ENCODE peak calls at places on chromosomes 7 and 10, in ten cellular contexts. S is left lung, L is AG04450, X is brain microvascular endothelial cell, Y is suprapubic skin, G is gastrocnemius medialis, O is pancreas, B is Caco-2, Z is upper lobe of left lung, E is GM06990. J is an unnamed sample.
A peak's percentile ranks its signal among the peaks of the same experiment; 100 is the strongest.

GRCh38 chr7:70634610-70635068 is 497.3 kb upstream of the GALNT17 start:
- DNase-seq in S (no peak), E (no peak), Z (no peak), G (no peak), X (peak; percentile 87), B (no peak), Y (no peak), L (peak; percentile 83), O (no peak), J (peak; percentile 30)

GRCh38 chr10:113820507-113820906 is 33.4 kb downstream of the DCLRE1A start:
- DNase-seq in B (peak; percentile 37), O (no peak), Y (no peak), G (no peak), S (no peak), L (no peak), E (no peak), Z (no peak), X (no peak), J (no peak)

GRCh38 chr7:18508441-18509427 is 13.2 kb downstream of the HDAC9 start:
- DNase-seq in B (no peak), Z (no peak), L (peak; percentile 79), E (no peak), O (no peak), X (peak; percentile 93), S (no peak), Y (no peak), G (peak; percentile 12), J (peak; percentile 98)

GRCh38 chr7:16989883-16990413 is 108.2 kb upstream of the AGR3 start:
- DNase-seq in S (no peak), O (peak; percentile 74), B (peak; percentile 72), Z (no peak), E (no peak), X (peak; percentile 62), G (peak; percentile 34), L (peak; percentile 61), Y (peak; percentile 90), J (peak; percentile 97)

GRCh38 chr10:99520040-99520803 is 12.5 kb upstream of the NKX2-3 start:
- DNase-seq in L (no peak), S (no peak), X (no peak), E (no peak), Z (peak; percentile 73), B (peak; percentile 52), O (no peak), G (no peak), Y (no peak), J (no peak)

GRCh38 chr10:74681917-74682627 is 144.3 kb upstream of the KAT6B start:
- DNase-seq in Z (no peak), O (no peak), G (no peak), Y (no peak), B (no peak), L (no peak), X (no peak), S (no peak), E (no peak), J (no peak)

GRCh38 chr10:42367532-42368230 is 270.7 kb downstream of the ZNF33B start:
- DNase-seq in Z (peak; percentile 77), X (peak; percentile 88), G (peak; percentile 54), L (peak; percentile 41), O (peak; percentile 94), Y (peak; percentile 71), S (peak; percentile 78), E (no peak), B (no peak), J (peak; percentile 51)

GRCh38 chr10:113735913-113736312 is 15.6 kb upstream of the PLEKHS1 start:
- DNase-seq in Y (no peak), Z (no peak), S (no peak), X (no peak), E (no peak), G (no peak), B (peak; percentile 61), O (no peak), L (no peak), J (peak; percentile 32)

GRCh38 chr10:31318382-31318853 is 598 bp upstream of the ZEB1 start:
- DNase-seq in B (peak; percentile 36), L (no peak), E (peak; percentile 85), Y (peak; percentile 78), Z (peak; percentile 91), X (peak; percentile 46), O (peak; percentile 67), S (peak; percentile 87), G (peak; percentile 78), J (peak; percentile 77)

GRCh38 chr10:125337510-125337909 is 177.1 kb upstream of the CTBP2 start:
- DNase-seq in S (no peak), B (no peak), O (no peak), Z (no peak), E (no peak), Y (no peak), L (no peak), G (no peak), X (no peak), J (no peak)

GRCh38 chr10:5575482-5576153 is 50.9 kb downstream of the CALML3 start:
- DNase-seq in Y (peak; percentile 62), Z (peak; percentile 82), B (no peak), S (no peak), G (no peak), L (peak; percentile 33), O (no peak), E (no peak), X (no peak), J (no peak)

GRCh38 chr10:14244147-14244546 is 86.6 kb downstream of the FRMD4A start:
- DNase-seq in B (peak; percentile 52), Y (no peak), E (no peak), X (no peak), L (no peak), Z (no peak), O (no peak), S (no peak), G (no peak), J (no peak)

GRCh38 chr10:126187399-126187798 is 200.9 kb downstream of the ADAM12 start:
- DNase-seq in S (no peak), G (no peak), Y (no peak), L (no peak), X (no peak), Z (no peak), B (no peak), E (no peak), O (no peak), J (no peak)

GRCh38 chr7:152336754-152337368 is 98.9 kb downstream of the KMT2C start:
- DNase-seq in E (no peak), S (no peak), G (no peak), X (peak; percentile 52), O (no peak), B (peak; percentile 50), L (no peak), Y (no peak), Z (no peak), J (peak; percentile 49)

GRCh38 chr10:123583639-123584418 is 82.3 kb upstream of the GPR26 start:
- DNase-seq in Z (peak; percentile 89), G (peak; percentile 69), O (peak; percentile 79), X (peak; percentile 64), L (no peak), B (peak; percentile 67), Y (peak; percentile 84), E (peak; percentile 34), S (peak; percentile 89), J (peak; percentile 50)

GRCh38 chr7:21429786-21430574 is 2.1 kb downstream of the SP4 start:
- DNase-seq in G (no peak), E (no peak), Z (no peak), Y (no peak), X (no peak), S (no peak), L (no peak), B (no peak), O (peak; percentile 25), J (no peak)
- H3K4me3 ChIP-seq in G (no peak overlapping the region), E (peak overlapping the region; percentile 49), Z (no peak overlapping the region), Y (no peak overlapping the region), X (no peak overlapping the region), S (no peak overlapping the region), L (no peak overlapping the region), B (no peak overlapping the region), O (no peak overlapping the region), J (no peak overlapping the region)

DNA sequence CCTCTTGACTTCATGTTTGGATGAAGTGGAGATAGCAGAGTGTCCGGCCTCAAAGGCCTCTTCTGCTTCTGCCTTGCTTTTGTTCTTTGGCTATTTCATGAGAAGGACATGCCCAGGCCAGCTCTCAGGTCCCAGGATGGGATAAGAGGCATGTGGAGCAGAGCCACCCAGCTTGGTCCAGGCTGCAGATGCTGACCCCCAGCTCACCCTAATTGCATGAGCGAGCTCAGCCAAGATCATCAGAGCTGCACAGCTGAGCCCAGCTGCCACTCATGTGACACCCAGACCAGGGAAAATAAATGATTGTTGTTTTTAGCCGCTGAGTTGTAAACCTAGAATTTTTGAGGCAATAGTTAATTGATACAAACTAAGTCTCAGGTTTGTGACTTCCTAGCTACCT is 230.0 kb downstream of the PHF14 start:
- DNase-seq in Y (no peak), Z (no peak), E (no peak), G (no peak), O (no peak), S (no peak), L (no peak), X (no peak), B (no peak), J (no peak)
- TF ChIP-seq CTCF in Y (no peak), Z (no peak), E (no peak), G (no peak), O (no peak), S (no peak), L (no peak), X (no peak), B (no peak), J (no peak)

GRCh38 chr7:26859720-26860119 is 4.7 kb downstream of the SKAP2 start:
- DNase-seq in G (no peak), S (no peak), X (no peak), O (no peak), B (no peak), E (no peak), Y (no peak), Z (no peak), L (no peak), J (no peak)

GRCh38 chr7:26858229-26858568 is 6.2 kb downstream of the SKAP2 start:
- DNase-seq in Y (no peak), E (no peak), G (no peak), B (no peak), S (no peak), Z (no peak), L (no peak), X (no peak), O (no peak), J (no peak)

GRCh38 chr7:26857534-26858228 is 6.7 kb downstream of the SKAP2 start:
- DNase-seq in X (no peak), G (no peak), Y (no peak), E (peak; percentile 9), S (peak; percentile 74), B (no peak), Z (peak; percentile 24), O (no peak), L (peak; percentile 34), J (no peak)

GRCh38 chr7:26857170-26857533 is 7.2 kb downstream of the SKAP2 start:
- DNase-seq in B (no peak), Y (no peak), S (no peak), X (no peak), E (no peak), O (no peak), Z (peak; percentile 20), G (no peak), L (no peak), J (no peak)

GRCh38 chr7:26858735-26859134 is 5.7 kb downstream of the SKAP2 start:
- DNase-seq in B (no peak), E (no peak), S (no peak), L (no peak), Z (no peak), G (no peak), O (no peak), Y (no peak), X (no peak), J (no peak)
- H3K27me3 ChIP-seq in B (no peaks in the 10 kb centered on the region), E (no peaks in the 10 kb centered on the region), S (peaks cover 16% of the 10 kb centered on the region), L (no peaks in the 10 kb centered on the region), Z (no peaks in the 10 kb centered on the region), G (peaks cover 69% of the 10 kb centered on the region), O (no peaks in the 10 kb centered on the region), Y (no peaks in the 10 kb centered on the region), X (peaks cover 28% of the 10 kb centered on the region), J (peaks cover 23% of the 10 kb centered on the region)

GRCh38 chr7:32890010-32890552 is 1.5 kb downstream of the KBTBD2 start:
- DNase-seq in L (no peak), S (no peak), Y (no peak), E (no peak), Z (no peak), B (peak; percentile 54), G (no peak), X (no peak), O (no peak), J (peak; percentile 20)
- H3K4me3 ChIP-seq in L (peak overlapping the region; percentile 68), S (peak overlapping the region; percentile 64), Y (peak overlapping the region; percentile 98), E (peak overlapping the region; percentile 94), Z (peak overlapping the region; percentile 34), B (peak overlapping the region; percentile 86), G (peak overlapping the region; percentile 66), X (peak overlapping the region; percentile 63), O (peak overlapping the region; percentile 87), J (peak overlapping the region; percentile 75)

J was measured in bronchial epithelial cell.